ENCODE peak calls at places on chromosomes 13 and 19, in ten cellular contexts. L, A, S, F, J, C, N, D, P and T are unnamed samples.

GRCh38 chr19:46732966-46733692 is 12.7 kb upstream of the FKRP start:
- DNase-seq in C (no peak), L (no peak), A (no peak), P (no peak), D (no peak), J (no peak), F (no peak), S (no peak), N (no peak), T (no peak)

GRCh38 chr13:108269601-108270328 is at the start of gene TNFSF13B:
- DNase-seq in D (no peak), J (peak; percentile 23), P (peak; percentile 86), L (peak; percentile 5), A (peak; percentile 48), N (peak; percentile 30), F (no peak), S (peak; percentile 7), C (peak; percentile 49), T (no peak)

GRCh38 chr19:32691952-32692726 is 518 bp downstream of the NUDT19 start:
- DNase-seq in S (peak; percentile 37), L (peak; percentile 35), F (peak; percentile 61), C (peak; percentile 55), J (peak; percentile 60), D (peak; percentile 28), N (peak; percentile 70), A (peak; percentile 58), P (peak; percentile 81), T (no peak)

GRCh38 chr19:13042443-13043130 is 47.3 kb downstream of the NFIX start:
- DNase-seq in L (no peak), N (no peak), F (no peak), J (no peak), D (no peak), A (no peak), C (no peak), P (no peak), S (no peak), T (no peak)

GRCh38 chr13:22757530-22758120 is 423.2 kb upstream of the SGCG start:
- DNase-seq in A (no peak), F (no peak), J (no peak), S (no peak), C (no peak), P (peak; percentile 55), D (no peak), L (no peak), N (no peak), T (no peak)

GRCh38 chr19:53076984-53077383 is 26.2 kb downstream of the ZNF160 start:
- DNase-seq in L (no peak), C (peak; percentile 66), D (no peak), P (no peak), A (peak; percentile 14), F (no peak), S (no peak), J (no peak), N (peak; percentile 45), T (peak; percentile 6)

GRCh38 chr19:40750035-40750284 is 317 bp downstream of the ACTMAP start:
- DNase-seq in P (no peak), N (no peak), S (no peak), C (no peak), A (no peak), L (no peak), J (no peak), D (no peak), F (no peak), T (no peak)

GRCh38 chr19:53057904-53058579 is 13.5 kb downstream of the ERVV-2 start:
- DNase-seq in A (peak; percentile 22), F (no peak), N (peak; percentile 54), L (no peak), P (no peak), J (no peak), D (no peak), C (no peak), S (no peak), T (peak; percentile 25)

GRCh38 chr19:51564791-51565190 is 6.3 kb upstream of the ZNF175 start:
- DNase-seq in A (no peak), D (no peak), N (no peak), P (no peak), J (no peak), S (no peak), L (no peak), F (no peak), C (no peak), T (no peak)

GRCh38 chr19:10812902-10813404 is 23.1 kb downstream of the TMED1 start:
- DNase-seq in N (no peak), F (peak; percentile 97), S (no peak), A (no peak), L (no peak), J (no peak), D (peak; percentile 86), C (no peak), P (peak; percentile 77), T (no peak)

GRCh38 chr19:3544054-3544376 is 5.0 kb downstream of the TEKTIP1 start:
- DNase-seq in N (no peak), F (no peak), A (no peak), J (no peak), L (no peak), S (no peak), D (no peak), P (no peak), C (no peak), T (no peak)

GRCh38 chr19:56538761-56539263 is at the start of gene ZFP28:
- DNase-seq in C (no peak), N (peak; percentile 75), D (no peak), A (no peak), S (no peak), J (peak; percentile 81), F (peak; percentile 1), P (peak; percentile 61), L (no peak), T (peak; percentile 73)

GRCh38 chr13:20461481-20461859 is 64.2 kb downstream of the CRYL1 start:
- DNase-seq in L (no peak), F (peak; percentile 4), C (no peak), A (no peak), S (no peak), P (peak; percentile 19), D (no peak), N (no peak), J (no peak), T (no peak)

GRCh38 chr13:56755181-56755580 is 385.5 kb upstream of the PRR20A start:
- DNase-seq in J (no peak), F (no peak), N (no peak), L (no peak), S (no peak), A (no peak), C (no peak), D (no peak), P (no peak), T (no peak)

GRCh38 chr19:34990578-34991192 is 9.4 kb upstream of the GRAMD1A start:
- DNase-seq in N (no peak), S (no peak), D (no peak), A (no peak), F (no peak), P (no peak), J (no peak), C (no peak), L (no peak), T (no peak)

GRCh38 chr19:20423381-20424207 is 142.0 kb downstream of the ZNF737 start:
- DNase-seq in N (peak; percentile 7), F (no peak), S (peak; percentile 7), C (peak; percentile 60), J (peak; percentile 50), L (peak; percentile 7), P (peak; percentile 57), A (peak; percentile 41), D (no peak), T (peak; percentile 18)

GRCh38 chr13:29791997-29792775 is 58.2 kb downstream of the UBL3 start:
- DNase-seq in P (no peak), F (no peak), J (no peak), S (no peak), D (no peak), N (no peak), L (no peak), C (peak; percentile 53), A (no peak), T (no peak)